ENCODE peak calls at places on chromosome 4, in seven cellular contexts. W, Y, P, H, E, R and V are unnamed samples.

GRCh38 chr4:8843597-8843996 is 28.0 kb downstream of the HMX1 start:
- DNase-seq in H (no peak), P (no peak), R (no peak), W (no peak), Y (no peak), E (no peak), V (no peak)

GRCh38 chr4:119039779-119040178 is 95.9 kb upstream of the MYOZ2 start:
- DNase-seq in P (no peak), W (no peak), R (no peak), E (no peak), Y (no peak), H (no peak), V (no peak)

GRCh38 chr4:3786196-3786869 is 20.1 kb downstream of the ADRA2C start:
- DNase-seq in Y (no peak), R (no peak), H (no peak), W (no peak), P (no peak), E (peak; percentile 82), V (no peak)

GRCh38 chr4:29966386-29966785 is 753.8 kb upstream of the PCDH7 start:
- DNase-seq in Y (no peak), W (no peak), P (no peak), H (no peak), R (no peak), E (no peak), V (no peak)

GRCh38 chr4:168408620-168409019 is 71.7 kb downstream of the DDX60L start:
- DNase-seq in E (peak; percentile 34), H (no peak), W (no peak), R (peak; percentile 98), Y (peak; percentile 90), P (no peak), V (no peak)

GRCh38 chr4:148054275-148054674 is 322.4 kb downstream of the ARHGAP10 start:
- DNase-seq in H (no peak), Y (peak; percentile 9), P (no peak), W (no peak), R (no peak), E (no peak), V (no peak)

GRCh38 chr4:159926871-159927270 is 824.0 kb downstream of the RAPGEF2 start:
- DNase-seq in E (no peak), P (no peak), R (no peak), Y (no peak), H (no peak), W (no peak), V (no peak)

GRCh38 chr4:74206088-74206826 is 48.3 kb downstream of the MTHFD2L start:
- DNase-seq in E (no peak), R (no peak), P (no peak), H (peak; percentile 11), W (no peak), Y (peak; percentile 91), V (peak; percentile 30)

GRCh38 chr4:521636-522330 is 22.8 kb downstream of the PIGG start:
- DNase-seq in E (no peak), H (no peak), Y (no peak), R (no peak), P (no peak), W (no peak), V (no peak)

GRCh38 chr4:22417408-22417807 is 98.5 kb downstream of the ADGRA3 start:
- DNase-seq in Y (peak; percentile 8), E (no peak), R (no peak), W (no peak), H (no peak), P (no peak), V (no peak)